ENCODE peak calls at places on chromosome 10, in five cellular contexts. F, U, Y, R and H are unnamed samples.
A peak's percentile ranks its signal among the peaks of the same experiment; 100 is the strongest.

GRCh38 chr10:114881462-114881861 is 56.5 kb upstream of the TRUB1 start:
- DNase-seq in Y (no peak), F (no peak), R (no peak), U (no peak), H (no peak)

GRCh38 chr10:102670065-102670400 is 25.8 kb downstream of the TRIM8 start:
- DNase-seq in U (no peak), R (no peak), F (no peak), Y (no peak), H (no peak)

GRCh38 chr10:26448706-26449435 is 10.7 kb downstream of the APBB1IP start:
- DNase-seq in U (no peak), F (no peak), R (no peak), Y (peak; percentile 28), H (peak; percentile 89)

GRCh38 chr10:5873515-5873995 is 16.1 kb downstream of the ANKRD16 start:
- DNase-seq in R (no peak), Y (peak; percentile 81), F (peak; percentile 51), U (peak; percentile 74), H (peak; percentile 67)

GRCh38 chr10:122208616-122209430 is 62.3 kb upstream of the BTBD16 start:
- DNase-seq in U (no peak), R (no peak), Y (no peak), F (no peak), H (no peak)

GRCh38 chr10:35492387-35493195 is 112.5 kb upstream of the GJD4 start:
- DNase-seq in R (no peak), U (no peak), Y (no peak), F (no peak), H (no peak)

GRCh38 chr10:85597006-85597405 is 769.6 kb downstream of the GRID1 start:
- DNase-seq in Y (no peak), R (no peak), F (no peak), U (no peak), H (no peak)

GRCh38 chr10:114380060-114380459 is 24.2 kb downstream of the AFAP1L2 start:
- DNase-seq in F (no peak), R (no peak), Y (no peak), U (no peak), H (no peak)

GRCh38 chr10:123868058-123868995 is 23.3 kb downstream of the CPXM2 start:
- DNase-seq in F (no peak), Y (no peak), U (no peak), R (no peak), H (no peak)

GRCh38 chr10:33334170-33334838 is at the start of gene NRP1:
- DNase-seq in R (no peak), F (peak; percentile 11), U (peak; percentile 72), Y (peak; percentile 39), H (peak; percentile 6)

GRCh38 chr10:113666682-113667252 is 2.9 kb upstream of the NRAP start:
- DNase-seq in Y (no peak), R (peak; percentile 36), F (peak; percentile 54), U (no peak), H (no peak)

GRCh38 chr10:93006435-93007039 is 54.1 kb upstream of the CYP26C1 start:
- DNase-seq in Y (no peak), U (no peak), R (peak; percentile 44), F (peak; percentile 52), H (no peak)

GRCh38 chr10:92541583-92541982 is 32.3 kb downstream of the IDE start:
- DNase-seq in R (no peak), Y (no peak), F (no peak), U (no peak), H (no peak)

GRCh38 chr10:102677736-102678354 is 33.6 kb downstream of the TRIM8 start:
- DNase-seq in U (peak; percentile 43), F (no peak), Y (no peak), R (no peak), H (no peak)

GRCh38 chr10:3397231-3397630 is 224.6 kb upstream of the PITRM1 start:
- DNase-seq in U (no peak), Y (no peak), F (peak; percentile 18), R (no peak), H (no peak)

GRCh38 chr10:3850999-3851937 is 66.3 kb upstream of the KLF6 start:
- DNase-seq in F (peak; percentile 93), R (peak; percentile 93), U (no peak), Y (no peak), H (no peak)

GRCh38 chr10:129334326-129334725 is 132.7 kb upstream of the MGMT start:
- DNase-seq in R (no peak), U (no peak), F (no peak), Y (no peak), H (no peak)

GRCh38 chr10:52443419-52444388 is 129.6 kb downstream of the DKK1 start:
- DNase-seq in Y (no peak), F (peak; percentile 93), R (peak; percentile 93), U (no peak), H (no peak)

GRCh38 chr10:69760086-69760485 is 41.6 kb upstream of the COL13A1 start:
- DNase-seq in U (no peak), R (no peak), F (no peak), Y (no peak), H (no peak)

GRCh38 chr10:67385566-67385965 is 310.4 kb downstream of the CTNNA3 start:
- DNase-seq in R (no peak), U (no peak), F (no peak), Y (no peak), H (no peak)

GRCh38 chr10:129656642-129657041 is 189.6 kb downstream of the MGMT start:
- DNase-seq in U (no peak), Y (no peak), F (no peak), R (no peak), H (no peak)

GRCh38 chr10:15035385-15036301 is 8.1 kb upstream of the OLAH start:
- DNase-seq in R (peak; percentile 57), U (no peak), F (peak; percentile 71), Y (no peak), H (no peak)

GRCh38 chr10:97721871-97722780 is 8.6 kb downstream of the MARVELD1 start:
- DNase-seq in R (no peak), U (peak; percentile 38), F (no peak), Y (peak; percentile 84), H (no peak)

GRCh38 chr10:97729014-97729413 is 7.9 kb upstream of the ZFYVE27 start:
- DNase-seq in U (no peak), R (no peak), F (no peak), Y (no peak), H (no peak)

GRCh38 chr10:97724341-97724941 is 10.9 kb downstream of the MARVELD1 start:
- DNase-seq in R (no peak), Y (peak; percentile 48), U (no peak), F (peak; percentile 30), H (peak; percentile 5)

GRCh38 chr10:97722980-97723379 is 9.4 kb downstream of the MARVELD1 start:
- DNase-seq in F (no peak), R (no peak), Y (no peak), U (no peak), H (no peak)

GRCh38 chr10:97726636-97727178 is 10.2 kb upstream of the ZFYVE27 start:
- DNase-seq in U (no peak), Y (peak; percentile 72), R (peak; percentile 80), F (peak; percentile 84), H (no peak)
- H3K4me3 ChIP-seq in U (no peak overlapping the region), Y (no peak overlapping the region), R (peak overlapping the region; percentile 52), F (no peak overlapping the region), H (no peak overlapping the region)

GRCh38 chr10:30488319-30488718 is 54.3 kb downstream of the MAP3K8 start:
- DNase-seq in F (no peak), Y (no peak), R (no peak), U (no peak), H (no peak)

GRCh38 chr10:30491204-30491603 is 57.2 kb downstream of the MAP3K8 start:
- DNase-seq in U (no peak), Y (no peak), F (no peak), R (no peak), H (no peak)

GRCh38 chr10:30491832-30492530 is 58.0 kb downstream of the MAP3K8 start:
- DNase-seq in U (no peak), Y (no peak), R (no peak), F (no peak), H (no peak)

GRCh38 chr10:30490289-30491000 is 56.5 kb downstream of the MAP3K8 start:
- DNase-seq in R (no peak), Y (no peak), U (no peak), F (no peak), H (no peak)

DNA sequence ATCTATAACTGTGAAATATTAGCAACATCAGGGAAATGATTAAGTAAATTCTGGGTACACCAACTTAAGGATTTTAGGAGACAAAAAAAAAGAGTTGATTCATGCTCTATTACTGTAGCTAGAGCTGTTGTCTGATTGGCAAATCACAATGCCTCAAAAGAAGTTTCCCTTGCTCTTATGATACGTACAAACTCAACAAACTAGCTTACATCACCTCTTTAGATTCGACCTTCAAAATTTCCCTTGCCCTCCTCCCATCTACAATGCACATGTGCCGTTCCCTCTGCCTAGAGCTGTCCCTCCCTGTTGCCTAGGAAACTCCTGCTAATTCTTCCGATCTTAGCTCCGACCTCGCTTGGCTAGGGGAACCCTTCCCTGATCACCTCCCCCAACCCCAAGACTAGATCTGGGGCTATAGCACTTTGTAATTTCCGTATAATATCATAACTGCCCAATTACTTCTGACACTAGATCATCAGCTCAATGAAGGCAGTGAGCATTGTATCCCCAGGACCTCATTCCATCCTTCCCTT is 55.4 kb downstream of the MAP3K8 start:
- DNase-seq in F (no peak), R (no peak), U (no peak), Y (no peak), H (no peak)
- H3K4me1 ChIP-seq in F (peaks cover 5% of the 10 kb centered on the region), R (peaks cover 2% of the 10 kb centered on the region), U (no peaks in the 10 kb centered on the region), Y (no peaks in the 10 kb centered on the region), H (peaks cover 37% of the 10 kb centered on the region)

GRCh38 chr10:19828278-19829049 is 12.2 kb downstream of the PLXDC2 start:
- DNase-seq in Y (no peak), U (no peak), R (no peak), F (no peak), H (no peak)

GRCh38 chr10:19833508-19833824 is 17.2 kb downstream of the PLXDC2 start:
- DNase-seq in U (no peak), R (no peak), Y (no peak), F (no peak), H (no peak)

GRCh38 chr10:19835952-19836351 is 19.7 kb downstream of the PLXDC2 start:
- DNase-seq in Y (no peak), F (no peak), R (no peak), U (no peak), H (no peak)

DNA sequence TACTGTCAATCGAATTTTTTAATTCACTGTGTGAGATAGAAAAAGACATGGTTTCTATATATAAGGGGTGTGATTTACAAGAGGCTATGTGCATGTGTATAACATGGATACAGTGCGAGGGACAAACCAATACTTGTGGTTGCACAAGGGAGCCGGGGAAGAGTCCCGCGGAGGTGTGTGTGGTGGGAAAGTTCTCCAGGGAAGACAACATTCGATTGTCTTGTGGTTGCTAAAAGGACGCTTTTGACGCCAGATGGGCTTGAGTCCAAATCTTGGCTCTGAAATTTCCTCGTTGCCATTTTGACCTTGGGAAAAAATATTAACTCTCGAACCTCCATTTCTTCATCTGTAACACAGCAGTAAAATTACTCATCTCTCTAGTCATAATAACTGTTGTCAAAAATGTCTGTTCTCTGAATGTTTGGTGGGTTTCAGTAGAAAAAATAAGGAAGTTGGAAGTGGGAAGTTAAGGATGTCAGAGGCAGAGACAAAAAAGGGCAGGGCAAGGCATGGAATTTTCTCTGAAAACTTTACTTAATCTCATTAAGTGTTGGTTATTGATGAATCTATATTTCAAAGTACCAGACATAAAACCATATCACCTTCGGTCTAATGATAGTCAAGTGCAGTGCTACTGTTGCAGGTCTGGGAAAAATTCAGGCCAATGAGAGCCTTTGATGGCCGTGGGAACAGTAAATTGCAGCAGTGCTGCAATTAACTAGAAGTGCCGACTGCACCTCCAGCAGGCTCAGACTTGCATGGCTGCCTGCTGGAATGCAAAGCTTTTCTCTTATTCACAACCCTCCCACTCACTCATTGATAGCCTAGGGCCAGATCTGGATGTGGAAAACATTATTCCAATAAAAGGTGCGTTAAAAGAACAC is 16.6 kb downstream of the PLXDC2 start:
- DNase-seq in F (peak; percentile 42), Y (no peak), R (peak; percentile 45), U (no peak), H (no peak)
- H3K4me3 ChIP-seq in F (no peak overlapping the region), Y (no peak overlapping the region), R (no peak overlapping the region), U (no peak overlapping the region), H (no peak overlapping the region)

GRCh38 chr10:74923556-74923955 is 97.2 kb downstream of the KAT6B start:
- DNase-seq in Y (no peak), U (no peak), R (no peak), F (no peak), H (no peak)
- H3K4me1 ChIP-seq in Y (no peaks in the 10 kb centered on the region), U (peaks cover 61% of the 10 kb centered on the region), R (peaks cover 48% of the 10 kb centered on the region), F (peaks cover 30% of the 10 kb centered on the region), H (peaks cover 31% of the 10 kb centered on the region)